ENCODE peak calls at places on chromosomes 5 and 9, in seven cellular contexts. T is heart right ventricle; V is stomach; O is CD8-positive, alpha-beta T cell; L is epithelial cell of esophagus; P is CD8-positive, alpha-beta memory T cell; G is breast epithelium. J is an unnamed sample.

GRCh38 chr9:92770005-92770995 is 5.7 kb upstream of the BICD2 start:
- DNase-seq in G (no peak), L (peak), V (no peak), T (no peak), O (no peak), P (no peak), J (no peak)

GRCh38 chr9:105399117-105399516 is 48.7 kb upstream of the FSD1L start:
- DNase-seq in L (no peak), O (no peak), G (no peak), T (no peak), V (no peak), P (no peak), J (no peak)

GRCh38 chr5:142636093-142636492 is 49.8 kb downstream of the FGF1 start:
- DNase-seq in T (no peak), G (no peak), V (no peak), O (no peak), L (no peak), P (no peak), J (no peak)

GRCh38 chr9:115531410-115532130 is 413.6 kb upstream of the TNC start:
- DNase-seq in P (no peak), V (no peak), O (no peak), G (no peak), T (no peak), L (peak), J (no peak)

GRCh38 chr5:137273511-137273910 is 225.6 kb downstream of the SPOCK1 start:
- DNase-seq in V (no peak), T (no peak), L (peak), G (no peak), O (no peak), P (no peak), J (no peak)

GRCh38 chr9:134734270-134734669 is 92.7 kb downstream of the COL5A1 start:
- DNase-seq in O (no peak), T (no peak), V (no peak), G (no peak), P (no peak), L (no peak), J (no peak)

GRCh38 chr5:132674671-132675506 is 1.1 kb downstream of the IL4 start:
- DNase-seq in L (peak), G (no peak), O (no peak), V (no peak), T (no peak), P (no peak), J (no peak)

GRCh38 chr5:61289669-61290363 is 42.2 kb upstream of the ZSWIM6 start:
- DNase-seq in T (no peak), V (no peak), G (no peak), P (no peak), O (no peak), L (no peak), J (no peak)

GRCh38 chr5:98320317-98320716 is 453.1 kb upstream of the RGMB start:
- DNase-seq in G (no peak), T (no peak), O (no peak), L (no peak), V (no peak), P (no peak), J (no peak)

GRCh38 chr9:97768731-97769130 is 71.6 kb upstream of the XPA start:
- DNase-seq in V (no peak), O (no peak), L (peak), T (no peak), G (no peak), P (no peak), J (no peak)

GRCh38 chr5:149125386-149125891 is 15.9 kb upstream of the ABLIM3 start:
- DNase-seq in G (no peak), L (peak), V (peak), O (no peak), T (no peak), P (no peak), J (no peak)

GRCh38 chr5:71663166-71663565 is 55.9 kb upstream of the CARTPT start:
- DNase-seq in O (no peak), P (no peak), L (no peak), G (no peak), V (no peak), T (no peak), J (no peak)

GRCh38 chr9:21506910-21507795 is 25.0 kb upstream of the IFNE start:
- DNase-seq in P (no peak), G (no peak), V (no peak), T (no peak), O (no peak), L (peak), J (no peak)

GRCh38 chr5:134611515-134611914 is 21.1 kb downstream of the SAR1B start:
- DNase-seq in G (no peak), T (no peak), V (no peak), O (no peak), P (no peak), L (no peak), J (no peak)

GRCh38 chr5:22911019-22911418 is 57.9 kb upstream of the CDH12 start:
- DNase-seq in T (no peak), V (no peak), G (no peak), L (no peak), O (no peak), P (no peak), J (no peak)

GRCh38 chr5:175212203-175212602 is 231.8 kb downstream of the DRD1 start:
- DNase-seq in L (no peak), O (no peak), P (no peak), V (no peak), G (no peak), T (no peak), J (no peak)

GRCh38 chr5:175219256-175219835 is 224.6 kb downstream of the DRD1 start:
- DNase-seq in G (no peak), L (no peak), T (no peak), P (no peak), V (no peak), O (no peak), J (no peak)

GRCh38 chr5:175215906-175216305 is 228.1 kb downstream of the DRD1 start:
- DNase-seq in O (no peak), V (no peak), P (no peak), T (no peak), L (no peak), G (no peak), J (no peak)

GRCh38 chr5:175216991-175217390 is 227.0 kb downstream of the DRD1 start:
- DNase-seq in G (no peak), V (no peak), P (no peak), O (no peak), T (no peak), L (no peak), J (no peak)

DNA sequence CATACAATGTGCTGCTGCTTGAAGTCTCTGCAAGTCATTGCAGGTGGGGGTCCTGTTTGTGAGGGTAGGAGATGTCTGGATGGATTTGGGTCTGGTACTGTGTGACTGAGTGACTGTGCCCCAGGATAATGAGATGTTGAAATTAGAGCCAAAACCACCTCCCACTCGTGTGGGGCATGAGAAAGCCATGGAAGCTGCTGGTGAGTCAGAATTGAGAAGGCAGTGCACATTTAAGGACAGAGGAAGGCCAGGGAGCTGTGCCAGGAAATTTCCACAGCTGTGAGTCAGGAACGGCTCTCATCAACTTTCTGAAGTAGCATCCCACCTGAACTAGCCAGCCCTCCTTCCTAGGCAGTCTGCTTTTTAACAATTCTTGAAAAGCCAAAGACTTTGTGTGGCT is 229.8 kb downstream of the DRD1 start:
- DNase-seq in L (peak), O (no peak), P (no peak), V (no peak), G (no peak), T (no peak), J (no peak)
- H3K4me3 ChIP-seq in L (no peak), O (no peak), P (no peak), V (no peak), G (no peak), T (no peak), J (no peak)

DNA sequence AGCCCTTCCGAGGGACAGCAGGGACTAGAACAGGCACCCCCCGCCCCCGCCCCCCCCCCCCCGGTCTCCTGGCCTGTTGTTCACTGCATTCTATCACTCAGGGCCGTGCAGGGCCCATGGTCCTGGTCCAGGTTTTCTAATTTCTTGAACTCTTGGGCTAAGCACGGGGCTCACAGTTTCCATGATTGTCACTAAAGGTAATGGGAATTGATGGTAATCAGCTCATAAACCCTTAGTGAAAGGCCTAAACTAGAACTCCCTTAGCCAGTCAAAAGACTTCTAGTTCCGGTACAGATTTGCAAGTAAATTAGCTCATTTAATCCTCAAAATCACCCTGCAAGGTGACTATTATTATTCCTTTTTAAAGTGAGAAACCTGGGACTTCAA is 14.7 kb upstream of the PWWP2A start:
- DNase-seq in L (no peak), P (no peak), O (no peak), G (no peak), V (no peak), T (no peak), J (no peak)
- H3K4me3 ChIP-seq in L (no peak), P (no peak), O (no peak), G (no peak), V (peak), T (no peak), J (no peak)

GRCh38 chr5:174418809-174419522 is 305.4 kb upstream of the MSX2 start:
- DNase-seq in P (no peak), L (no peak), V (no peak), G (no peak), O (no peak), T (no peak), J (no peak)

GRCh38 chr5:174421408-174421805 is 303.0 kb upstream of the MSX2 start:
- DNase-seq in V (no peak), L (no peak), T (no peak), G (no peak), O (no peak), P (no peak), J (no peak)

GRCh38 chr5:174420651-174421407 is 303.6 kb upstream of the MSX2 start:
- DNase-seq in L (no peak), P (no peak), O (no peak), T (no peak), G (no peak), V (no peak), J (no peak)

GRCh38 chr5:174423538-174423937 is 300.8 kb upstream of the MSX2 start:
- DNase-seq in G (no peak), V (no peak), T (no peak), O (no peak), P (no peak), L (no peak), J (no peak)

GRCh38 chr5:174419523-174420132 is 304.8 kb upstream of the MSX2 start:
- DNase-seq in L (peak), G (peak), T (peak), V (peak), P (peak), O (peak), J (peak)
- H3K4me3 ChIP-seq in L (no peak), G (peak), T (peak), V (no peak), P (no peak), O (peak), J (peak)

GRCh38 chr5:37916525-37916924 is 76.7 kb upstream of the GDNF start:
- DNase-seq in G (no peak), T (no peak), L (peak), P (no peak), V (no peak), O (no peak), J (no peak)

GRCh38 chr5:37918420-37918819 is 78.6 kb upstream of the GDNF start:
- DNase-seq in T (peak), O (no peak), G (no peak), P (no peak), L (no peak), V (no peak), J (no peak)

GRCh38 chr5:37926732-37927131 is 86.9 kb upstream of the GDNF start:
- DNase-seq in V (no peak), O (no peak), T (no peak), P (no peak), L (peak), G (no peak), J (no peak)

GRCh38 chr5:37921452-37921851 is 81.6 kb upstream of the GDNF start:
- DNase-seq in G (no peak), T (no peak), O (no peak), V (no peak), L (peak), P (no peak), J (no peak)
- H3K4me3 ChIP-seq in G (no peak), T (no peak), O (no peak), V (no peak), L (no peak), P (no peak), J (no peak)

GRCh38 chr9:81798606-81799005 is 109.3 kb upstream of the TLE1 start:
- DNase-seq in P (no peak), V (no peak), O (no peak), G (no peak), L (no peak), T (no peak), J (no peak)
- H3K4me3 ChIP-seq in P (no peak), V (no peak), O (no peak), G (no peak), L (no peak), T (no peak), J (no peak)

GRCh38 chr9:70042461-70043215 is 1.0 kb upstream of the MAMDC2 start:
- DNase-seq in T (no peak), P (no peak), V (no peak), O (no peak), G (no peak), L (peak), J (no peak)
- H3K4me3 ChIP-seq in T (peak), P (no peak), V (peak), O (no peak), G (peak), L (no peak), J (no peak)

GRCh38 chr9:94166237-94167054 is 82.2 kb downstream of the PTPDC1 start:
- DNase-seq in P (peak), O (peak), V (peak), G (peak), L (peak), T (peak), J (peak)
- H3K4me3 ChIP-seq in P (peak), O (peak), V (peak), G (peak), L (peak), T (peak), J (peak)